ENCODE peak calls at places on chromosome 10, in eight cellular contexts. I is K562, V is upper lobe of left lung, D is A549, O is H1, C is transverse colon, U is ovary, X is stomach. B is an unnamed sample.

GRCh38 chr10:21532694-21533576 is 1.1 kb upstream of the MLLT10 start:
- DNase-seq in D (no peak), C (no peak), I (no peak), X (no peak), U (no peak), V (no peak), O (no peak), B (no peak)

GRCh38 chr10:62467509-62467908 is 93.3 kb downstream of the ZNF365 start:
- DNase-seq in I (no peak), X (no peak), V (no peak), D (no peak), U (no peak), O (no peak), C (no peak), B (no peak)

GRCh38 chr10:131870831-131871672 is 29.8 kb upstream of the PPP2R2D start:
- DNase-seq in V (no peak), C (no peak), I (no peak), D (no peak), X (no peak), O (no peak), U (no peak), B (no peak)

GRCh38 chr10:15290671-15291070 is 80.4 kb downstream of the FAM171A1 start:
- DNase-seq in I (no peak), U (no peak), X (no peak), V (no peak), O (no peak), D (no peak), C (no peak), B (no peak)

GRCh38 chr10:44242091-44242490 is 142.8 kb downstream of the CXCL12 start:
- DNase-seq in C (no peak), I (no peak), D (no peak), V (no peak), U (no peak), O (no peak), X (no peak), B (no peak)

GRCh38 chr10:122648599-122649428 is 50.8 kb downstream of the C10orf120 start:
- DNase-seq in U (no peak), I (peak), D (peak), O (peak), V (no peak), C (peak), X (peak), B (no peak)

GRCh38 chr10:28839600-28840007 is 162.3 kb downstream of the BAMBI start:
- DNase-seq in U (peak), V (no peak), D (no peak), O (no peak), C (no peak), I (peak), X (peak), B (no peak)

GRCh38 chr10:6918305-6918704 is 338.2 kb upstream of the PRKCQ start:
- DNase-seq in O (peak), U (no peak), D (no peak), V (no peak), C (peak), I (peak), X (peak), B (peak)

GRCh38 chr10:133208466-133208865 is 21.6 kb upstream of the UTF1 start:
- DNase-seq in I (no peak), U (no peak), C (no peak), D (no peak), V (peak), X (no peak), O (no peak), B (no peak)

GRCh38 chr10:43857206-43857952 is 208.7 kb upstream of the ZNF32 start:
- DNase-seq in O (peak), C (no peak), X (no peak), V (no peak), U (no peak), I (no peak), D (no peak), B (no peak)

GRCh38 chr10:17445400-17445998 is 8.9 kb downstream of the ST8SIA6 start:
- DNase-seq in I (no peak), O (no peak), X (no peak), C (peak), V (no peak), U (no peak), D (no peak), B (no peak)

GRCh38 chr10:90363799-90364483 is 493.9 kb downstream of the HTR7 start:
- DNase-seq in I (no peak), D (no peak), O (no peak), U (no peak), C (no peak), X (no peak), V (no peak), B (no peak)
- H3K4me3 ChIP-seq in I (no peak), D (no peak), O (no peak), U (no peak), C (no peak), X (no peak), V (no peak), B (no peak)

GRCh38 chr10:71222541-71223364 is 10.4 kb downstream of the UNC5B start:
- DNase-seq in X (peak), U (no peak), D (no peak), O (no peak), I (peak), V (no peak), C (no peak), B (no peak)
- TF ChIP-seq CTCF in X (no peak), U (no peak), D (no peak), O (peak), I (peak), V (no peak), C (no peak), B (no peak)

DNA sequence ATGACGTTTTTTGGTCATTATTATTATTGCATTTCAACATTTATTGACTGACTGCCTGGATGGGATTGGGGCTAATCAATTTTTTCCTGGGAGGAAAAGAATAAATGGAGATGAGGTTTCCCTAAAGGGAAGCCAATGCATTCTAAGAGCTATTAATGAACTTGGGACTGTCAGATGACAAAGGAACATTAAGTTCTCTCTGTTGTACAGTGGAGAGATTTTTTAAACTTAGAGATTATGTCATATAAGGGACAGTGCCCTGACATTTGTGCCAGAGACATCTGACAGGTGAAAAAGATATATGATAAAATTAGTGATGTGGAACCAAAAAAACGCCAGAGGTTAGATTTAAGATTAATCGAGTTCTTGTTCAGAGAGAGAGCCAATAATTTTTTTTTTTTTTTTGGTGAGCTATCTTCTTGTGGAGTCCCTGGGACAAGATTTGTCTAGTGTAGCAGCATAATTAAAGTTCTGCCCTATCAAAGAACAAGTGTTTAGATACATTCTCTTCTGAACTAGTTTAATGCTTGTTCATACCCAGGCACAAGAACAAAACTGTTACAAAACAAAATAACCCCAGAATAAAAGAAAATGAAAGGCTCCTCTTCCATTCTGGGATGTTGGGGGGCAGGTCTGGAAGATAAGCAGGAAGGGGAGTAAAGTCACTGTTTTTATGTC is 279.8 kb downstream of the CSTF2T start:
- DNase-seq in I (peak), C (no peak), O (no peak), U (no peak), D (no peak), X (no peak), V (no peak), B (no peak)
- TF ChIP-seq EP300 in I (no peak), C (no peak), O (no peak), U (no peak), D (no peak), X (no peak), V (no peak), B (no peak)

GRCh38 chr10:19815036-19815435 is 1.2 kb upstream of the PLXDC2 start:
- DNase-seq in I (no peak), D (no peak), X (no peak), V (no peak), O (no peak), C (no peak), U (no peak), B (no peak)

GRCh38 chr10:19819419-19820033 is 3.3 kb downstream of the PLXDC2 start:
- DNase-seq in D (peak), O (no peak), C (peak), V (no peak), U (peak), I (peak), X (no peak), B (peak)

GRCh38 chr10:19816420-19817250 is at the start of gene PLXDC2:
- DNase-seq in I (no peak), C (peak), D (no peak), U (peak), O (peak), V (peak), X (no peak), B (peak)

GRCh38 chr10:19815478-19816419 is 483 bp upstream of the PLXDC2 start:
- DNase-seq in D (no peak), C (peak), I (no peak), O (peak), X (peak), U (peak), V (peak), B (peak)

DNA sequence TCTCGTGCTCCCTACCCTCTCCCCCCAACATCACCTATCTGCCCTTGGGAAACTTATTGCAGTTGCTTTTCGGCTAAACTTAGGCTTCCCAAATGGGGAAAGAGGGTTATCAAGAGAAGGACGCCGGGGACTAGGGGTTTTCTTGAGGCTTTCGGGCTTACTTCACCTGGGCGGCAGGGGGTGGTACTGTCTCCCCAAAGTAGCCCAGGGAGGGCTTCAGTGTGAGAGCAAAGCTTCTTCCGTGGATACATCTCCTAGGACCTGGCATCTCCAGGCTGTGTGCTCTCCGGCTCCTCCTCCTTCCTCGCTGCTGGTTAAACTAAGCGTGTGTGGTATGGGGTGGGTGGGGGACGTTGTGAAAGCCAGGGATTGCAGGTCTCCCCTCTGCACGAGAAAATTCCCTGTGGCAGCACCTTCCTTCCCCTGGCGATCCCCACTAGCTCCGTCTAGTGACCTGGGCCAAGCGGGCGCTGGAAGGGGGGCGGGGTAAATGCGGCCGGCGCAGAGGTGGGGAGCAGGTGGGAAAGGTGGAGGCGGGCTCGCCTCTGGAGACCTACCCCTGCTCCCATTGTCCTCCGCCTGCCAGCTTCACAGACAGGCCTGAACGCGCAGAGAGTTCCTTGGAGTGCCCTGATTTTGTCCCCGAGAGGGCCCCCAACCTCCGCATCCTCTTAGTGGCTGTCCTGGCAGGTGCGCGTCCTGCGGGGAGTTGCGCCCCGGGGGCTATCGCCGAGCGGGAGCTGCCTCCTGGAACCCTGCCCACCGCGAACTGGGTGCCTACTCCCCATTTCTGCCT is 1.2 kb downstream of the PLXDC2 start:
- DNase-seq in I (no peak), U (peak), X (no peak), C (peak), D (no peak), V (peak), O (no peak), B (no peak)
- H3K4me3 ChIP-seq in I (no peak), U (peak), X (peak), C (peak), D (peak), V (peak), O (peak), B (peak)

B was measured in tibial nerve.